ENCODE peak calls at places on chromosomes 5 and 9, in four cellular contexts. T, H, S and N are unnamed samples.

GRCh38 chr5:110475529-110475928 is 250.9 kb downstream of the TMEM232 start:
- DNase-seq in T (no peak), H (no peak), S (no peak), N (no peak)

GRCh38 chr5:120806132-120806531 is 342.0 kb downstream of the PRR16 start:
- DNase-seq in T (no peak), H (no peak), S (peak; percentile 29), N (no peak)

GRCh38 chr5:73388371-73388684 is 60.2 kb downstream of the FOXD1 start:
- DNase-seq in T (no peak), H (no peak), S (no peak), N (no peak)

GRCh38 chr5:41843456-41844112 is 26.6 kb downstream of the OXCT1 start:
- DNase-seq in T (no peak), H (no peak), S (peak; percentile 80), N (no peak)

GRCh38 chr5:54309237-54309636 is 1.1 kb downstream of the ARL15 start:
- DNase-seq in T (no peak), H (no peak), S (peak; percentile 4), N (no peak)

GRCh38 chr9:99905833-99906402 is 536 bp upstream of the STX17 start:
- DNase-seq in T (no peak), H (no peak), S (no peak), N (no peak)

GRCh38 chr9:104264431-104264830 is 170.3 kb downstream of the SMC2 start:
- DNase-seq in T (no peak), H (no peak), S (no peak), N (no peak)

GRCh38 chr5:80181618-80182211 is 74.1 kb downstream of the SERINC5 start:
- DNase-seq in T (no peak), H (peak; percentile 58), S (no peak), N (no peak)

GRCh38 chr9:38484076-38484637 is 59.9 kb upstream of the IGFBPL1 start:
- DNase-seq in T (no peak), H (no peak), S (no peak), N (no peak)

GRCh38 chr5:177474094-177474493 is 660 bp upstream of the DBN1 start:
- DNase-seq in T (no peak), H (no peak), S (no peak), N (no peak)

GRCh38 chr5:142836048-142836447 is 65.9 kb downstream of the ARHGAP26 start:
- DNase-seq in T (no peak), H (no peak), S (no peak), N (no peak)
- TF ChIP-seq CTCF in T (no peak), H (no peak), S (no peak), N (no peak)

GRCh38 chr9:107755267-107755666 is 265.7 kb upstream of the KLF4 start:
- DNase-seq in T (no peak), H (no peak), S (peak; percentile 39), N (no peak)

GRCh38 chr9:107759823-107760166 is 270.2 kb upstream of the KLF4 start:
- DNase-seq in T (no peak), H (no peak), S (no peak), N (no peak)

GRCh38 chr9:107759009-107759822 is 269.6 kb upstream of the KLF4 start:
- DNase-seq in T (no peak), H (no peak), S (no peak), N (no peak)

GRCh38 chr9:107751522-107752235 is 262.1 kb upstream of the KLF4 start:
- DNase-seq in T (no peak), H (no peak), S (no peak), N (no peak)

GRCh38 chr9:107756091-107756490 is 266.5 kb upstream of the KLF4 start:
- DNase-seq in T (no peak), H (no peak), S (no peak), N (no peak)
- TF ChIP-seq CTCF in T (no peak), H (no peak), S (no peak), N (no peak)

GRCh38 chr5:9283473-9283872 is 262.4 kb downstream of the SEMA5A start:
- DNase-seq in T (no peak), H (no peak), S (no peak), N (no peak)
- TF ChIP-seq CTCF in T (peak; percentile 16), H (no peak), S (no peak), N (no peak)

GRCh38 chr5:139246394-139246793 is 47.1 kb upstream of the MATR3 start:
- DNase-seq in T (no peak), H (no peak), S (peak; percentile 81), N (no peak)

GRCh38 chr5:139251695-139252288 is 41.7 kb upstream of the MATR3 start:
- DNase-seq in T (no peak), H (no peak), S (no peak), N (no peak)

GRCh38 chr5:139253115-139253514 is 40.4 kb upstream of the MATR3 start:
- DNase-seq in T (no peak), H (no peak), S (no peak), N (no peak)

GRCh38 chr5:139248826-139249453 is 44.6 kb upstream of the MATR3 start:
- DNase-seq in T (no peak), H (no peak), S (no peak), N (no peak)

GRCh38 chr5:139251281-139251687 is 42.3 kb upstream of the MATR3 start:
- DNase-seq in T (no peak), H (no peak), S (no peak), N (peak; percentile 17)
- TF ChIP-seq CTCF in T (no peak), H (no peak), S (peak; percentile 43), N (peak; percentile 47)

DNA sequence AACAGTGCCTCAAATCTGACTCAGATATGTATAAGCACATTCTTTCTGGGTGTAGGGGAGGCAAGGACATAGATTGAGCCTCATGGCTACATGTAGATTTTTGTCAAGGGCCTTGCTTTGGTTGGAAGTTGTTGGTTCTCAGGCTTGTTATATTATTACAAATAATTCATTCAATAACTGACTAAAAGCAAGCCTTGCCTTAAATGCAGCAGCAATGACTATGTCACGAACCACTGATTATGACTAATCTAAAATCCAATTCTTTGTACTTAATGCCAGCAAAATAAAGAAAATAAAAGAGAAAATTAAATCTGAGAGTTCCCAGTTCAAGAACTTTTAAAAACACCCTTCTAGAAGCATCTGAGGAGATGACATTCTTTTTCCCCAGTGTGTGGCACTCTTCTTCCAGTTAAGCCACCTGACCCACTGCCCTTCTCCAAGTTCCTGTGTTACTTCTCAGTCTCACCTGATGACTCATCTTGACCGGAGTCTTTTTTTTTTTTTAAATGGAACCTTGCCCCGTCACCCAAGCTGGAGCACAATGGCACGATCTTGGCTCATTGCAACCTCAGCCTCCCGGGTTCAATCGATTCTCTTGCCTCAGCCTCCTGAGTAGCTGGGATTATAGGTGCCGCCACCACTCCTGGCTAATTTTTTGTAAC is 223.9 kb upstream of the DAB2 start:
- DNase-seq in T (no peak), H (no peak), S (no peak), N (no peak)
- TF ChIP-seq CTCF in T (no peak), H (no peak), S (no peak), N (no peak)

DNA sequence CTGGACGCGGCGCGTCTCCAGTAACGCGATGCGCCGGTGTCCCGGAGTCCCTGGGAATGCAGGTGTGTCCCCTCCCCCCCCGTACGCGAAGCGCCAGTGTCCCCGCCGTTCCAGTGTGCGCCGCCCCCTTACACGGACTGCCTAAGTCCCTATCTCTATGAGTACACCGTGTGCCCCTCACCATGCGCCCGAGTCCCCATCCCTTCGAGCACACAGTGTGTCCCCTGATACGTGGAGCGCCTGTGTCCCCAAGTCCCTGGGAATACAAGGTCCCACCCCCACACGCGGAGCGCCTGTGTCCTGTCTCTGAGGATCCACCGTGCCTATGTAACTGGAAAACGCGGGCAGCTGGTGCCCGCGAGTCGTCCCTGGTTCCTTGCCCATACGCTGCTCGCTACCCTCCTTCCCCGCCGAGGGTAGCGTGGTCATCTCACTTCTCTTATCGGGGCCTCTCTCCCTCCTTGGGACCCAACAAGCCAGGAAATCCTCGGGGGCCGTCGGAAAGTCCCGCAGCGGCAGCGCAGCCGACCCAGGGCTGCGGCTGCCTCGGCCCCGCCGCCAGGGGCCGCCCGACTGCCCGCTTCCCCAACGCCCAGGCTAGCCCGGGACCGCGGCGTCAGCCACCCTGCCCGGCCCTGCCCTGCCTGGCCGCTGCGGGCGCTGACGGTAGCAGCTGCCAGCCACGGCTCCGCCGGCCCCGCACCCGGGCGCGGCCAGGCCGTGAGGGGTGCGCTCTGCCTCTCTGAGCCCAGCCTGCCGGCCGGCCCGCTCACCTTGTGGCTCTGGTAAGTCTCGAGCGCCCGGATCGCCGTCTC is 642 bp downstream of the ELL2 start:
- DNase-seq in T (peak; percentile 79), H (peak; percentile 53), S (peak; percentile 77), N (peak; percentile 83)
- TF ChIP-seq CTCF in T (peak; percentile 90), H (no peak), S (peak; percentile 55), N (peak; percentile 62)

GRCh38 chr5:96052374-96052773 is 90.7 kb upstream of the ELL2 start:
- DNase-seq in T (no peak), H (no peak), S (no peak), N (no peak)
- TF ChIP-seq CTCF in T (no peak), H (no peak), S (no peak), N (no peak)

GRCh38 chr9:124290053-124290581 is 32.4 kb downstream of the NEK6 start:
- DNase-seq in T (no peak), H (no peak), S (no peak), N (no peak)
- TF ChIP-seq CTCF in T (no peak), H (no peak), S (no peak), N (no peak)